ENCODE peak calls at places on chromosomes 4 and X, in nine cellular contexts. E is IMR-90, X is PC-9, B is mucosa of descending colon, F is fibroblast of lung, T is lung, C is transverse colon, A is cardiac muscle cell, H is GM20000. G is an unnamed sample.

GRCh38 chr4:87007345-87008181 is 72.8 kb downstream of the AFF1 start:
- DNase-seq in E (peak), X (peak), B (peak), F (peak), T (peak), C (peak), A (peak), H (no peak), G (peak)

GRCh38 chr4:38857354-38858096 is 908 bp upstream of the TLR6 start:
- DNase-seq in E (peak), X (peak), B (peak), F (peak), T (peak), C (peak), A (peak), H (peak), G (no peak)

GRCh38 chrX:123184858-123185251 is 777 bp downstream of the GRIA3 start:
- DNase-seq in E (no peak), X (no peak), B (no peak), F (no peak), T (no peak), C (no peak), A (no peak), H (no peak), G (no peak)

GRCh38 chr4:176274441-176274840 is 5.4 kb upstream of the ASB5 start:
- DNase-seq in E (no peak), X (peak), B (no peak), F (peak), T (no peak), C (no peak), A (no peak), H (no peak), G (no peak)

GRCh38 chrX:106397788-106398538 is 213.8 kb upstream of the RADX start:
- DNase-seq in E (no peak), X (no peak), B (no peak), F (no peak), T (no peak), C (no peak), A (peak), H (peak), G (no peak)

GRCh38 chr4:155582971-155583437 is 83.6 kb upstream of the GUCY1A1 start:
- DNase-seq in E (peak), X (no peak), B (no peak), F (peak), T (no peak), C (no peak), A (peak), H (no peak), G (no peak)

GRCh38 chrX:10350991-10351390 is 194.2 kb downstream of the CLCN4 start:
- DNase-seq in E (peak), X (peak), B (no peak), F (peak), T (no peak), C (no peak), A (no peak), H (no peak), G (no peak)

GRCh38 chr4:14434483-14434882 is 567.8 kb upstream of the CPEB2 start:
- DNase-seq in E (no peak), X (no peak), B (no peak), F (no peak), T (no peak), C (no peak), A (no peak), H (no peak), G (no peak)

GRCh38 chr4:70718811-70719604 is 2.8 kb upstream of the RUFY3 start:
- DNase-seq in E (no peak), X (no peak), B (no peak), F (peak), T (no peak), C (no peak), A (peak), H (no peak), G (no peak)

GRCh38 chr4:54517793-54518444 is 139.8 kb upstream of the KIT start:
- DNase-seq in E (no peak), X (no peak), B (no peak), F (no peak), T (no peak), C (no peak), A (no peak), H (no peak), G (no peak)

GRCh38 chr4:152947311-152947710 is 11.2 kb downstream of the FHDC1 start:
- DNase-seq in E (no peak), X (no peak), B (no peak), F (no peak), T (no peak), C (no peak), A (no peak), H (no peak), G (no peak)

GRCh38 chr4:187578103-187578502 is 417.5 kb upstream of the ZFP42 start:
- DNase-seq in E (peak), X (no peak), B (no peak), F (no peak), T (no peak), C (no peak), A (no peak), H (no peak), G (no peak)
- TF ChIP-seq CTCF in E (no peak), X (no peak), B (no peak), F (no peak), T (no peak), C (no peak), A (no peak), H (no peak), G (no peak)

GRCh38 chr4:164997324-164997723 is 19.9 kb upstream of the TRIM61 start:
- DNase-seq in E (no peak), X (no peak), B (peak), F (no peak), T (no peak), C (peak), A (no peak), H (no peak), G (no peak)
- TF ChIP-seq CTCF in E (peak), X (peak), B (no peak), F (no peak), T (no peak), C (peak), A (no peak), H (peak), G (no peak)

GRCh38 chr4:5804656-5805055 is 88.2 kb downstream of the CRMP1 start:
- DNase-seq in E (no peak), X (no peak), B (no peak), F (no peak), T (no peak), C (no peak), A (no peak), H (no peak), G (no peak)
- TF ChIP-seq CTCF in E (no peak), X (no peak), B (no peak), F (no peak), T (no peak), C (no peak), A (no peak), H (no peak), G (no peak)

DNA sequence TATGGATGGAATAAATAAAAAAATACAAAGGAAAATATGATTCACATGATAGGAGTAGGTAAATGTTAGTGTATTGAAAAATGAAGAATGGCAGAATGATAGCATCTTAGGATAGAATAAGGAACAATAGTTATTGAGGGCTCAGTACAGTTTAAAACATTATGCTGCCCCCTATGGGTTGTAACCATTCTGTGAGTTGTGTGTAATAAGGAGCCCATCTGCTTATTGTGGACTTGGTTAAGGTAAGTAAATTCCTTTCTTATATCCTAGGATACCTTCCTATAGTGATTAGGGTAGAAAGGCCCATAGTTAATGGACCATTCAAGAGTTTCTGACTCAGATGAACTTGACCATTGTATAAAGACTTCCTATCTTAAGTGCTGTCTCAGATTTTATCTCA is 195.8 kb downstream of the PDHA2 start:
- DNase-seq in E (no peak), X (no peak), B (peak), F (no peak), T (no peak), C (no peak), A (peak), H (no peak), G (no peak)
- TF ChIP-seq CTCF in E (no peak), X (peak), B (no peak), F (no peak), T (no peak), C (peak), A (peak), H (no peak), G (no peak)

GRCh38 chrX:110665636-110666035 is 130.0 kb downstream of the CHRDL1 start:
- DNase-seq in E (peak), X (peak), B (peak), F (peak), T (peak), C (peak), A (peak), H (no peak), G (no peak)
- TF ChIP-seq CTCF in E (peak), X (peak), B (no peak), F (peak), T (no peak), C (peak), A (peak), H (peak), G (no peak)

GRCh38 chr4:42167709-42168108 is 15.3 kb upstream of the BEND4 start:
- DNase-seq in E (no peak), X (no peak), B (no peak), F (no peak), T (no peak), C (no peak), A (no peak), H (peak), G (no peak)
- TF ChIP-seq CTCF in E (no peak), X (no peak), B (no peak), F (no peak), T (no peak), C (no peak), A (no peak), H (no peak), G (no peak)

GRCh38 chr4:24515698-24516097 is 68.7 kb downstream of the DHX15 start:
- DNase-seq in E (no peak), X (no peak), B (no peak), F (no peak), T (no peak), C (no peak), A (no peak), H (no peak), G (no peak)
- TF ChIP-seq CTCF in E (no peak), X (no peak), B (no peak), F (no peak), T (no peak), C (no peak), A (no peak), H (no peak), G (no peak)

DNA sequence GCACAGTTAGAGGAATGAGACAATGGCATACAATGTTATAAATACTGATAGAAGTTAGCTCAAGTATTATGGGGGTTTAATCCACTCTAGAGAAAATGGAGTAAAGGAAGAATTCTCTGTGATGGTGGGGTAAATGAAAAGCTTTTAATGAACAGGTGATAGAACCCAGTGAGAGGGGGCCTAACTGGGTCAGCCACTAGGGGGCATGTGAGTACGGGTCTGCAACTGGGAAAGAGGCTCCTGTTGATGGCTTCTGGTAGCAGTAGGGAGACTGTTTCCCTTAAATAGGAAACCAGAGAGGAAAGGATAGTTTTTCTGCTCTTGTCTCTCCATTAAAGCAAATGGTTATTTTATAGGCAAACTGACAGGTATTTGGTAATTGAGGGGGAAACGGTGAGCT is 132.8 kb upstream of the GPR101 start:
- DNase-seq in E (no peak), X (no peak), B (no peak), F (no peak), T (no peak), C (no peak), A (no peak), H (peak), G (no peak)
- TF ChIP-seq CTCF in E (no peak), X (peak), B (no peak), F (no peak), T (no peak), C (no peak), A (no peak), H (no peak), G (no peak)

DNA sequence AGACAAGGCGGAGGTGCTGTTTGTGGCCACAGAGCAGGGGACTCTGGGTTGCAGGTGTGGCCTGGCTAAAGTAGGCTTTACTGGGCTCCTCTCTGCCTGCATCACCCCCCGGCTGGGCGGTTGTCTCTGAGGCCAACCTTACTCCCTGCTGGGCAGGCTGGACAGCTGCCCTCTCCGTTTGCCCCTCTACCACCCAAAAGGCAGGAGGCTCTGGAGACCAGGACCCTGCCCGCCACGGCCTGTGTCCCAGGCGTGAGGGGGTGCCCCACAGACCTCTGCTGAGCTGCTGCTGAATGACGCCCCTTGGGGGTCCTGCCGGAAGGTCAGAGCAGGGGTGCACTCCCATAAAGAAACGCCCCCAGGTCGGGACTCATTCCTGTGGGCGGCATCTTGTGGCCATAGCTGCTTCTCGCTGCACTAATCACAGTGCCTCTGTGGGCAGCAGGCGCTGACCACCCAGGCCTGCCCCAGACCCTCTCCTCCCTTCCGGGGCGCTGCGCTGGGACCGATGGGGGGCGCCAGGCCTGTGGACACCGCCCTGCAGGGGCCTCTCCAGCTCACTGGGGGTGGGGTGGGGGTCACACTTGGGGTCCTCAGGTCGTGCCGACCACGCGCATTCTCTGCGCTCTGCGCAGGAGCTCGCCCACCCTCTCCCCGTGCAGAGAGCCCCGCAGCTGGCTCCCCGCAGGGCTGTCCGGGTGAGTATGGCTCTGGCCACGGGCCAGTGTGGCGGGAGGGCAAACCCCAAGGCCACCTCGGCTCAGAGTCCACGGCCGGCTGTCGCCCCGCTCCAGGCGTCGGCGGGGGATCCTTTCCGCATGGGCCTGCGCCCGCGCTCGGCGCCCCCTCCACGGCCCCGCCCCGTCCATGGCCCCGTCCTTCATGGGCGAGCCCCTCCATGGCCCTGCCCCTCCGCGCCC is 920 bp downstream of the HTT-AS start:
- DNase-seq in E (no peak), X (no peak), B (no peak), F (no peak), T (peak), C (no peak), A (no peak), H (no peak), G (no peak)
- TF ChIP-seq CTCF in E (no peak), X (no peak), B (no peak), F (no peak), T (no peak), C (no peak), A (peak), H (no peak), G (no peak)

G was measured in omental fat pad.